ENCODE peak calls at places on chromosome 10, in five cellular contexts. D is A549, X is HCT116, W is K562, J is SK-N-SH. O is an unnamed sample. For H3K4me1, the result is how much of the 10 kb centered on the place peaks cover.

GRCh38 chr10:87842776-87843497 is 20.4 kb downstream of the KLLN start:
- DNase-seq in J (no peak), D (peak), X (no peak), W (no peak), O (no peak)

GRCh38 chr10:74558897-74559296 is 267.5 kb upstream of the KAT6B start:
- DNase-seq in J (no peak), D (no peak), X (no peak), W (no peak), O (no peak)

GRCh38 chr10:11525503-11525902 is 85.9 kb downstream of the USP6NL start:
- DNase-seq in J (no peak), D (no peak), X (no peak), W (no peak), O (no peak)

GRCh38 chr10:100723769-100724530 is 21.4 kb upstream of the PAX2 start:
- DNase-seq in D (no peak), W (no peak), X (no peak), J (peak), O (no peak)

GRCh38 chr10:103513383-103514060 is 20.0 kb downstream of the NEURL1 start:
- DNase-seq in D (no peak), X (no peak), J (peak), W (no peak), O (no peak)

GRCh38 chr10:102869290-102870198 is at the start of gene AS3MT:
- DNase-seq in X (no peak), W (no peak), J (peak), D (peak), O (no peak)

GRCh38 chr10:100810091-100810834 is 64.9 kb downstream of the PAX2 start:
- DNase-seq in W (no peak), J (no peak), X (no peak), D (no peak), O (no peak)

GRCh38 chr10:43878386-43878785 is 229.7 kb upstream of the ZNF32 start:
- DNase-seq in W (no peak), D (no peak), J (peak), X (no peak), O (no peak)

GRCh38 chr10:91613411-91614253 is 19.2 kb downstream of the PPP1R3C start:
- DNase-seq in W (peak), D (peak), X (peak), J (peak), O (no peak)

GRCh38 chr10:96632974-96633373 is 46.2 kb upstream of the TM9SF3 start:
- DNase-seq in D (no peak), W (no peak), J (no peak), X (no peak), O (no peak)

GRCh38 chr10:99958287-99958686 is 51.5 kb downstream of the DNMBP start:
- DNase-seq in D (no peak), X (no peak), J (no peak), W (no peak), O (no peak)

GRCh38 chr10:102004376-102004775 is 51.6 kb downstream of the ARMH3 start:
- DNase-seq in X (no peak), W (no peak), D (no peak), J (no peak), O (no peak)

GRCh38 chr10:118568327-118568848 is 27.1 kb downstream of the PRLHR start:
- DNase-seq in X (peak), J (peak), W (peak), D (peak), O (peak)

GRCh38 chr10:101304316-101304715 is 49.6 kb upstream of the BTRC start:
- DNase-seq in J (no peak), X (no peak), D (no peak), W (no peak), O (no peak)

GRCh38 chr10:77784856-77785255 is 141.7 kb downstream of the DLG5 start:
- DNase-seq in W (no peak), D (no peak), X (no peak), J (no peak), O (no peak)

GRCh38 chr10:116437076-116437692 is 9.5 kb downstream of the PNLIPRP3 start:
- DNase-seq in W (no peak), J (no peak), D (no peak), X (no peak), O (no peak)

GRCh38 chr10:16891375-16892313 is 74.4 kb upstream of the RSU1 start:
- DNase-seq in W (peak), J (peak), X (peak), D (peak), O (peak)

GRCh38 chr10:74754397-74754796 is 72.0 kb upstream of the KAT6B start:
- DNase-seq in D (no peak), J (no peak), W (no peak), X (no peak), O (no peak)

GRCh38 chr10:73907841-73908517 is 3.0 kb upstream of the PLAU start:
- DNase-seq in J (no peak), W (peak), X (no peak), D (peak), O (no peak)

GRCh38 chr10:2145486-2145885 is 408.2 kb upstream of the ADARB2 start:
- DNase-seq in X (no peak), J (no peak), W (no peak), D (no peak), O (no peak)

GRCh38 chr10:78462728-78463228 is 429.1 kb downstream of the RPS24 start:
- DNase-seq in W (no peak), J (no peak), D (no peak), X (no peak), O (no peak)

GRCh38 chr10:95394161-95394880 is 103.5 kb upstream of the PDLIM1 start:
- DNase-seq in X (peak), W (peak), J (no peak), D (peak), O (no peak)

GRCh38 chr10:101013365-101013825 is 13.8 kb downstream of the LZTS2 start:
- DNase-seq in J (no peak), X (no peak), W (no peak), D (no peak), O (no peak)

GRCh38 chr10:59857049-59857448 is 49.3 kb downstream of the CCDC6 start:
- DNase-seq in W (no peak), J (no peak), X (no peak), D (no peak), O (no peak)

GRCh38 chr10:79090134-79090803 is 21.5 kb downstream of the ZMIZ1 start:
- DNase-seq in D (no peak), W (no peak), X (no peak), J (peak), O (no peak)

GRCh38 chr10:17905491-17905890 is 46.2 kb upstream of the SLC39A12 start:
- DNase-seq in J (no peak), X (no peak), W (no peak), D (no peak), O (no peak)

GRCh38 chr10:78729810-78730209 is 339.0 kb upstream of the ZMIZ1 start:
- DNase-seq in D (no peak), X (no peak), J (no peak), W (no peak), O (no peak)

GRCh38 chr10:20633721-20634120 is 263.4 kb downstream of the NEBL start:
- DNase-seq in J (no peak), X (no peak), D (no peak), W (no peak), O (no peak)

GRCh38 chr10:70265032-70265689 is 18.6 kb downstream of the NPFFR1 start:
- DNase-seq in X (peak), W (peak), J (peak), D (peak), O (no peak)

GRCh38 chr10:122786269-122786668 is 59.4 kb downstream of the CUZD1 start:
- DNase-seq in W (peak), D (peak), X (no peak), J (no peak), O (no peak)

GRCh38 chr10:126397640-126398382 is 9.5 kb upstream of the ADAM12 start:
- DNase-seq in J (peak), D (peak), W (no peak), X (no peak), O (peak)
- H3K4me1 ChIP-seq in J (under half), D (under half), W (under half), X (under half), O (under half)

GRCh38 chr10:97715259-97715874 is 1.8 kb downstream of the MARVELD1 start:
- DNase-seq in J (no peak), X (no peak), W (no peak), D (no peak), O (no peak)
- H3K4me3 ChIP-seq in J (peak), X (peak), W (peak), D (peak), O (peak)

GRCh38 chr10:121285797-121286196 is 312.4 kb downstream of the FGFR2 start:
- DNase-seq in X (no peak), D (no peak), J (peak), W (no peak), O (no peak)

GRCh38 chr10:121282797-121283515 is 315.3 kb downstream of the FGFR2 start:
- DNase-seq in D (no peak), X (no peak), J (no peak), W (no peak), O (no peak)

GRCh38 chr10:121282264-121282663 is 316.0 kb downstream of the FGFR2 start:
- DNase-seq in D (no peak), X (no peak), W (no peak), J (no peak), O (no peak)

GRCh38 chr10:121284952-121285351 is 313.3 kb downstream of the FGFR2 start:
- DNase-seq in D (no peak), J (peak), X (no peak), W (no peak), O (no peak)

DNA sequence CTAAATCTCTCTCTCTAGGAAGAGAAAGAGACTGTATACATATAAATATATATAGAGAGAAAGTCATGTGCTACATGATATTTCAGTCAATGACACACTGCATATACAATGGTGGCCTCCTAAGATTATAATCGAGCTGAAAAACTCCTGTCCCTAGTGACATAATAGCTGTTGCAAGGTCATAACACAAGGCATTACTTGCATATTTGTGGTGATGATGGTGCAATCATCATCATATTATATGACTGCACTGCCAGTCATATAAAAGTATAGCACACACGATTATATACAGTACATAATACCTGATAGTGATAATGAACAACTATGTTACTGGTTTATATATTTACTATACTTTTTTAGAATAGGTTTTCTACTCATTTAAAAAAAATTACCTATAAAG is 316.7 kb downstream of the FGFR2 start:
- DNase-seq in W (no peak), D (no peak), X (no peak), J (no peak), O (no peak)
- TF ChIP-seq REST in W (no peak), D (no peak), X (no peak), J (no peak), O (no peak)

DNA sequence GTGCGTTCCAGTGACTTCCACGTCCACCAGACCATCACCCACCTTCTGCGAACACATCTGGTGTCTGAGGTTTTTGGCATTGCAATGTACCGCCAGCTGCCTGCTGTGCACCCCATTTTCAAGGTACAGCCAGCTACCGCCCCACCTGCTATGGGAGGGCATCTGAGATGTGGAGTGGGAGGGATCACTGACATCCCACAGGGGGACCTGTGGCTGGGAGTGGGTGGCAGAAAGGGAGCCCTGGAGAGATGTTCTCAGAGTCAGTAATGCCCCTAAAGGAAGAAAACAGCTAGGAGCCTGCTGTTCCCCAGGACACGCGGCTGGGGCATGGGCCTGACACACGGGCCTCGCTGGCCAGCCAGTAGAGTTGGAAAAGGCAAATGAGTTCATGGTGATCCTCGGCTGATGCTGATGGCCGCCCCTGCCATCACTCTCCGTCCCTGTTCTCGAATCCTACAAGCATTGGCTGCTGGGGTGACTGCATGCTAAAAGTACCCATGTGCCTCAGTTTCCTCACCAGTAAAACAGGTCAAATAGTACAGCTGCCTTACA is 66.6 kb downstream of the ALOX5 start:
- DNase-seq in X (no peak), W (no peak), D (no peak), J (no peak), O (no peak)
- H3K4me1 ChIP-seq in X (under half), W (under half), D (under half), J (under half), O (under half)

GRCh38 chr10:3778708-3779108 is 6.3 kb downstream of the KLF6 start:
- DNase-seq in X (no peak), W (no peak), J (no peak), D (no peak), O (no peak)
- H3K4me3 ChIP-seq in X (no peak), W (no peak), J (peak), D (no peak), O (peak)

DNA sequence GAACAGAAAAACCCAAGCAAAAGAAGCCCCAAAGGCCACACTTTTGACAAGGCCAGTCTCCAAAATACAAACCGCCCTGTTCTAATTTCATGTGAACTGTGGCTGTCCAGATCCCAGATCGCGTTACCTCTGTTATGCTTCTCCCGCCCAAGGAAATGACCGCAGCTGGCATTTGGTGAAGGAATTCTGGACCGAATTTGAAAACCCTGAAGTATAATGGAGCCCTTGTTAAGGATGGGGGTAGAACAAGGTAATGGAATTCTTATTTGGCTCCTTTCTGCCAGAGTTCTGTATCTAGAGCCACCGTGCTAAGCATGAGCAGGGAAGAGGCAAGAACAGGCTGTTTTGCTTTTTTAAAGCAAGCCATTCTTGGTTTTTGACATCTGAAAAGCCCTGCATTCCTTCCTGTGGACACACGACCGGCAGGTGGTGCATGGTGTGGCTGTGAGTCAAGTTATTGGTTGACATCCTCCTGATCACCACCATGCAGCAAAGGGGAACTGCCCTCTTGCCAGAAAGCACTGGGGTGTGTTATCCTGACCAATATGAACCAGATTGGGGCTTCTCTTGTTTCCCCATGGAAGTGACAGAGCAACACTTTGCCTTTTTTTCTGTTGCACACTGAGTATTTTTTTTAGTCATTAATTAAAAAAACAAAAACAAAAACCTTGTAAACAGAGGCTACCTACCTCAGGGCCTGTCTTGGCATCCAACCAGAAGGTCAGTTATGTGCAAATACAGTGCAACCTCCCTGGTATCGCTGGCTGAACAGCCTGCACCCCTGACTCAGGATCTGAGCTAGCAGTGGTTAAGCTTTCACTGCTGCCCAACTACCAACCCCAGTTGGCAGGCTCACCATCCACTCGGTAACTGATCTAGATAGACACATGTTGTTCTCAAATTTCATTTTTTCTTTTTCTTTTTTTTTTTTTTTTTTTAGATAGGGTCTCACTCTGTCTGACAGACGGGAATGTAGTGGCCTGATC is 14.2 kb downstream of the UCMA start:
- DNase-seq in D (peak), J (no peak), X (peak), W (peak), O (peak)
- TF ChIP-seq REST in D (no peak), J (no peak), X (no peak), W (no peak), O (no peak)

DNA sequence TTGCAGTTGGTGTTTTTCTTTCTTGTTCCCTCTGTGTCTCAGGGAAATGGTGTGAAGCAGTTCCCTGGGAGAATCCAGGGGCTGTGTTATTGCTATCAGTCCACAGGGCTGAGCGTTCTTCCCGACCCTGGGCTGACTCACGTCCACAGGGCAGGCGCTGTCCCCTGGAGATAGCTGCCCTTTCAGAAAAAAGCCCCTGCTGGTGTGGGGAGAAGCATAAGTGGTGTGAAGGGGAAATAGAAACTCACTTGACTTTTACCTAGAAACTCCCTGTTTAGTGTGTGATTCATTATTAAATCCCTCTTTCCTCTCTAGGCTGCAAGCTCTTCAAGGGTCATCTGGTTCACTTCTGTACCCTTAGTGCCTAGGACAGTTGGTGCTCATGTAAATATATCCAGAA is 63.3 kb upstream of the SMNDC1 start:
- DNase-seq in W (peak), J (no peak), D (no peak), X (no peak), O (no peak)
- H3K4me1 ChIP-seq in W (under half), J (under half), D (under half), X (under half), O (under half)

O was measured in Panc1.